ENCODE peak calls at places on chromosomes 11 and 22, in six cellular contexts. A is K562; Q is heart right ventricle; I is CD8-positive, alpha-beta T cell; W is PC-9; N is esophagus muscularis mucosa. D is an unnamed sample.

GRCh38 chr11:32911413-32911812 is 18.8 kb downstream of the QSER1 start:
- DNase-seq in A (no peak), Q (no peak), I (no peak), W (no peak), N (no peak), D (no peak)

GRCh38 chr11:41784513-41785335 is 325.3 kb upstream of the LRRC4C start:
- DNase-seq in A (no peak), Q (no peak), I (no peak), W (peak; percentile 86), N (no peak), D (no peak)

GRCh38 chr11:19777342-19778102 is 64.9 kb downstream of the NAV2 start:
- DNase-seq in A (no peak), Q (no peak), I (no peak), W (peak; percentile 70), N (no peak), D (no peak)

GRCh38 chr11:56642339-56642738 is at the start of gene OR5AP2:
- DNase-seq in A (no peak), Q (no peak), I (no peak), W (no peak), N (no peak), D (no peak)

GRCh38 chr22:39773976-39774539 is 119.5 kb downstream of the ENTHD1 start:
- DNase-seq in A (no peak), Q (no peak), I (peak; percentile 11), W (peak; percentile 71), N (no peak), D (no peak)

GRCh38 chr11:61967924-61968757 is 707 bp upstream of the FTH1 start:
- DNase-seq in A (peak; percentile 31), Q (peak; percentile 56), I (peak; percentile 26), W (peak; percentile 38), N (no peak), D (peak; percentile 91)

GRCh38 chr22:26724414-26724813 is 67.0 kb downstream of the MIAT start:
- DNase-seq in A (no peak), Q (no peak), I (no peak), W (no peak), N (no peak), D (no peak)

GRCh38 chr22:44088976-44089570 is 65.0 kb downstream of the PARVB start:
- DNase-seq in A (no peak), Q (peak; percentile 44), I (no peak), W (no peak), N (no peak), D (no peak)

GRCh38 chr11:63663809-63664208 is 7.4 kb downstream of the ATL3 start:
- DNase-seq in A (no peak), Q (no peak), I (no peak), W (peak; percentile 67), N (no peak), D (no peak)

GRCh38 chr11:68024508-68024907 is 6.0 kb upstream of the NDUFS8 start:
- DNase-seq in A (no peak), Q (no peak), I (no peak), W (no peak), N (no peak), D (no peak)

GRCh38 chr22:25372000-25372595 is 152.7 kb downstream of the CRYBB2 start:
- DNase-seq in A (no peak), Q (no peak), I (no peak), W (no peak), N (no peak), D (no peak)

GRCh38 chr11:76802151-76802550 is 19.0 kb downstream of the TSKU start:
- DNase-seq in A (no peak), Q (no peak), I (no peak), W (no peak), N (peak; percentile 34), D (peak; percentile 80)

GRCh38 chr22:45329536-45329936 is 19.8 kb downstream of the FAM118A start:
- DNase-seq in A (no peak), Q (peak; percentile 80), I (no peak), W (no peak), N (no peak), D (no peak)

GRCh38 chr11:95515379-95515778 is 274.2 kb downstream of the FAM76B start:
- DNase-seq in A (no peak), Q (no peak), I (no peak), W (no peak), N (peak; percentile 24), D (no peak)

GRCh38 chr22:25970348-25970995 is 198.8 kb upstream of the SEZ6L start:
- DNase-seq in A (no peak), Q (peak; percentile 45), I (no peak), W (no peak), N (no peak), D (no peak)

GRCh38 chr11:65653229-65654225 is 9.2 kb downstream of the RELA start:
- DNase-seq in A (no peak), Q (no peak), I (no peak), W (no peak), N (no peak), D (no peak)

GRCh38 chr11:64220798-64221197 is 5.2 kb downstream of the TRPT1 start:
- DNase-seq in A (no peak), Q (no peak), I (no peak), W (no peak), N (no peak), D (no peak)

GRCh38 chr11:102238287-102238894 is 78.9 kb upstream of the BIRC3 start:
- DNase-seq in A (no peak), Q (no peak), I (no peak), W (no peak), N (peak; percentile 31), D (no peak)

GRCh38 chr11:114622858-114623257 is 27.3 kb upstream of the NXPE4 start:
- DNase-seq in A (no peak), Q (no peak), I (no peak), W (no peak), N (peak; percentile 17), D (peak; percentile 16)
- H3K9me3 ChIP-seq in A (peaks cover 4% of the 10 kb centered on the region), Q (no peaks in the 10 kb centered on the region), I (no peaks in the 10 kb centered on the region), W (no peaks in the 10 kb centered on the region), N (no peaks in the 10 kb centered on the region), D (no peaks in the 10 kb centered on the region)

DNA sequence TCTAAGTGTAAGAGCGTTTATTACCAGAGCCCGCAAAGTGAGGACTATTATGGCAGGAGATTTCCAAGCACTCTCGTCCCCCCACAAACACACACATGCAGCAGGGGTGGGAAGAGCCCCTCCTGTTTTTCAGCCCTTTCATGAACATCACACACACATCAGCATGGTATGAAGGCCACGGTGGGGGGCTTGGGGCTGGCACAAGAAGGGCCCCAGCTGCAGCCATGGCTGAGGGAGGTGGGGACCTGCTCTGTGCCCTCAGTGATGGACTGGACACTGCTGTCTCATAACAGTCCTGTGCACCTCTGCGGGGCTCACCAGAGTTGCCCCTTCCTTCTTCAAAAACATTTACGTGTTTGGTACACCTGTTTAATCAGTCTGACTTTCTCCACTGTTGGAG is 650.7 kb downstream of the BRD1 start:
- DNase-seq in A (no peak), Q (no peak), I (no peak), W (no peak), N (no peak), D (no peak)
- H3K9me3 ChIP-seq in A (no peaks in the 10 kb centered on the region), Q (no peaks in the 10 kb centered on the region), I (no peaks in the 10 kb centered on the region), W (no peaks in the 10 kb centered on the region), N (no peaks in the 10 kb centered on the region), D (no peaks in the 10 kb centered on the region)

GRCh38 chr11:1422481-1422880 is 32.7 kb downstream of the BRSK2 start:
- DNase-seq in A (peak; percentile 39), Q (no peak), I (no peak), W (no peak), N (no peak), D (no peak)
- H3K9me3 ChIP-seq in A (peaks cover 4% of the 10 kb centered on the region), Q (no peaks in the 10 kb centered on the region), I (peaks cover 13% of the 10 kb centered on the region), W (no peaks in the 10 kb centered on the region), N (no peaks in the 10 kb centered on the region), D (peaks cover 17% of the 10 kb centered on the region)

GRCh38 chr22:48758905-48759875 is 1068.5 kb downstream of the BRD1 start:
- DNase-seq in A (no peak), Q (no peak), I (no peak), W (no peak), N (peak; percentile 68), D (no peak)
- H3K9me3 ChIP-seq in A (no peaks in the 10 kb centered on the region), Q (no peaks in the 10 kb centered on the region), I (no peaks in the 10 kb centered on the region), W (no peaks in the 10 kb centered on the region), N (no peaks in the 10 kb centered on the region), D (no peaks in the 10 kb centered on the region)

GRCh38 chr11:58771458-58771855 is 39.7 kb upstream of the GLYAT start:
- DNase-seq in A (no peak), Q (no peak), I (no peak), W (no peak), N (no peak), D (no peak)

GRCh38 chr11:58768137-58768536 is 36.4 kb upstream of the GLYAT start:
- DNase-seq in A (no peak), Q (no peak), I (no peak), W (no peak), N (no peak), D (no peak)

GRCh38 chr11:58770627-58771457 is 39.1 kb upstream of the GLYAT start:
- DNase-seq in A (peak; percentile 60), Q (no peak), I (no peak), W (peak; percentile 89), N (no peak), D (no peak)

GRCh38 chr11:58769308-58769707 is 37.6 kb upstream of the GLYAT start:
- DNase-seq in A (no peak), Q (no peak), I (no peak), W (no peak), N (no peak), D (no peak)

GRCh38 chr11:58770166-58770565 is 38.4 kb upstream of the GLYAT start:
- DNase-seq in A (no peak), Q (no peak), I (no peak), W (no peak), N (no peak), D (no peak)
- H3K9me3 ChIP-seq in A (no peaks in the 10 kb centered on the region), Q (no peaks in the 10 kb centered on the region), I (no peaks in the 10 kb centered on the region), W (no peaks in the 10 kb centered on the region), N (no peaks in the 10 kb centered on the region), D (no peaks in the 10 kb centered on the region)

GRCh38 chr11:111119751-111120150 is 125.8 kb upstream of the POU2AF2 start:
- DNase-seq in A (no peak), Q (no peak), I (no peak), W (no peak), N (no peak), D (no peak)

GRCh38 chr11:111114091-111114490 is 131.4 kb upstream of the POU2AF2 start:
- DNase-seq in A (no peak), Q (no peak), I (no peak), W (no peak), N (no peak), D (no peak)

GRCh38 chr11:111112614-111113013 is 132.9 kb upstream of the POU2AF2 start:
- DNase-seq in A (no peak), Q (no peak), I (no peak), W (no peak), N (no peak), D (no peak)

GRCh38 chr11:111120221-111120620 is 125.3 kb upstream of the POU2AF2 start:
- DNase-seq in A (no peak), Q (no peak), I (no peak), W (no peak), N (no peak), D (no peak)

GRCh38 chr11:111115890-111116289 is 129.6 kb upstream of the POU2AF2 start:
- DNase-seq in A (no peak), Q (no peak), I (no peak), W (no peak), N (no peak), D (no peak)
- H3K9me3 ChIP-seq in A (no peaks in the 10 kb centered on the region), Q (no peaks in the 10 kb centered on the region), I (no peaks in the 10 kb centered on the region), W (no peaks in the 10 kb centered on the region), N (no peaks in the 10 kb centered on the region), D (no peaks in the 10 kb centered on the region)

GRCh38 chr22:47564158-47564450 is 801.7 kb downstream of the TBC1D22A start:
- DNase-seq in A (no peak), Q (no peak), I (no peak), W (no peak), N (peak; percentile 70), D (no peak)
- H3K9me3 ChIP-seq in A (no peaks in the 10 kb centered on the region), Q (no peaks in the 10 kb centered on the region), I (no peaks in the 10 kb centered on the region), W (peaks cover 2% of the 10 kb centered on the region), N (no peaks in the 10 kb centered on the region), D (no peaks in the 10 kb centered on the region)